ENCODE peak calls at places on chromosomes 12 and 14, in nine cellular contexts. F is pancreas, W is ovary, Q is endodermal cell, A is body of pancreas, I is stomach, P is mesothelial cell of epicardium, Y is A549, T is fibroblast of mammary gland. V is an unnamed sample.

GRCh38 chr12:103751171-103751570 is 89.9 kb downstream of the NT5DC3 start:
- DNase-seq in F (no peak), W (no peak), Q (peak; percentile 81), A (no peak), I (no peak), P (no peak), Y (peak; percentile 23), T (no peak), V (no peak)

GRCh38 chr12:52278530-52278929 is 4.1 kb downstream of the KRT86 start:
- DNase-seq in F (no peak), W (no peak), Q (no peak), A (no peak), I (peak; percentile 22), P (no peak), Y (peak; percentile 57), T (no peak), V (no peak)

GRCh38 chr14:68935761-68936209 is 43.3 kb downstream of the ACTN1 start:
- DNase-seq in F (peak; percentile 74), W (no peak), Q (no peak), A (peak; percentile 83), I (peak; percentile 75), P (no peak), Y (no peak), T (peak; percentile 40), V (no peak)

GRCh38 chr12:1644523-1645438 is 15.8 kb downstream of the WNT5B start:
- DNase-seq in F (peak; percentile 61), W (peak; percentile 82), Q (no peak), A (peak; percentile 82), I (peak; percentile 80), P (no peak), Y (no peak), T (peak; percentile 81), V (no peak)

GRCh38 chr12:122097641-122098364 is 19.2 kb downstream of the MLXIP start:
- DNase-seq in F (peak; percentile 95), W (peak; percentile 58), Q (peak; percentile 90), A (peak; percentile 98), I (peak; percentile 94), P (no peak), Y (peak; percentile 92), T (no peak), V (no peak)

GRCh38 chr12:90741611-90742010 is 213.4 kb downstream of the CCER1 start:
- DNase-seq in F (no peak), W (no peak), Q (no peak), A (no peak), I (no peak), P (no peak), Y (no peak), T (peak; percentile 7), V (no peak)

GRCh38 chr12:88141425-88141773 is 489 bp downstream of the CEP290 start:
- DNase-seq in F (no peak), W (no peak), Q (no peak), A (no peak), I (no peak), P (no peak), Y (no peak), T (no peak), V (no peak)

GRCh38 chr12:101044512-101045074 is 165.4 kb downstream of the SLC5A8 start:
- DNase-seq in F (no peak), W (no peak), Q (no peak), A (no peak), I (no peak), P (no peak), Y (no peak), T (no peak), V (no peak)

GRCh38 chr12:70383484-70383883 is 17.4 kb downstream of the KCNMB4 start:
- DNase-seq in F (no peak), W (no peak), Q (no peak), A (no peak), I (no peak), P (no peak), Y (no peak), T (no peak), V (no peak)

GRCh38 chr14:41586237-41586636 is 20.4 kb upstream of the LRFN5 start:
- DNase-seq in F (no peak), W (no peak), Q (no peak), A (no peak), I (no peak), P (no peak), Y (no peak), T (peak; percentile 12), V (no peak)
- TF ChIP-seq CTCF in F (no peak), W (no peak), Q (no peak), A (no peak), I (no peak), P (no peak), Y (no peak), T (no peak), V (no peak)

DNA sequence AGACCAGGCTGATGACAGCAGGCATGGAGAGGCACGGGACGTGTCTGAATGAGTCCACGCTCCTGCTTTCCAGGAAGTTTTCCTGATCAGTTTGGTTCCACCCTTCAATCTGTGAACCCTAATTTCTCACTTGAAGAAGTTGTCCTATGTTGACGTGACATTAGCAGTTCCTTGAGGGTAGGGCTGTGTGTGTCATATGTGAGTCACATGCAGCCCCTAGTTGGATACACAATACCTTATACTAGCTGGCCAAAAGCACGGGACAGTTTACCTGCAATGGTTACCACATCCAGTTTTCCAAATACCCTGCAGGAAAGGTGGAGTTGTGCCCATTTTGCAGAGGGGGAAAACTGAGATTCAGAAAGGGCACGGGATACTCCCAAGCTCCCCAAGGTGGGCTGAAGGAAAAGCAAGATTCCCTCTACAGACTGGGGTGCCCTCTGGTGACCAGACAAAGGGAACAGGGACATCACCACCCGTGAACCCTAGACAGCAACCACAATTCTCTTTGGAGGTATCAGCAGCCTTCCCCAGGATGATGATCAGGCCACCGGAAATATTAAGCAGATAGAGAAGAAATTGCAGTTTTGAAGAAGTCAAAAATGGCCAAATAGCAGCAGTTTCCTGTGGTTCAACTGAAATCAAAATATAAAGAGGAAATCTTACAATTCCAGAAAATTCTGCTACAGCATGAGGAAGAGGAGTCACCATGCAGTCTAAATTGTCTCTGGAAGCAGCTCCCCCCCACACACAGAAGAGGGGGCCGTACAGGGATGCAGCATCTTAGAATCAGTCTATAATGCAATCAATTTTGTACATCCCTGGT is 194.4 kb downstream of the PHETA1 start:
- DNase-seq in F (no peak), W (no peak), Q (peak; percentile 70), A (no peak), I (no peak), P (no peak), Y (peak; percentile 35), T (no peak), V (no peak)
- TF ChIP-seq CTCF in F (no peak), W (no peak), Q (peak; percentile 61), A (peak; percentile 27), I (no peak), P (no peak), Y (peak; percentile 48), T (peak; percentile 4), V (no peak)

GRCh38 chr14:21989090-21989489 is 315.5 kb upstream of the OR4E1 start:
- DNase-seq in F (no peak), W (no peak), Q (no peak), A (no peak), I (no peak), P (no peak), Y (peak; percentile 29), T (peak; percentile 15), V (no peak)

GRCh38 chr14:21988413-21988812 is 314.8 kb upstream of the OR4E1 start:
- DNase-seq in F (no peak), W (no peak), Q (no peak), A (no peak), I (no peak), P (no peak), Y (no peak), T (no peak), V (no peak)

GRCh38 chr14:21987937-21988336 is 314.3 kb upstream of the OR4E1 start:
- DNase-seq in F (no peak), W (no peak), Q (peak; percentile 68), A (no peak), I (no peak), P (no peak), Y (peak; percentile 70), T (peak; percentile 32), V (no peak)

GRCh38 chr14:21991130-21991529 is 317.5 kb upstream of the OR4E1 start:
- DNase-seq in F (no peak), W (no peak), Q (no peak), A (no peak), I (no peak), P (no peak), Y (no peak), T (no peak), V (no peak)

GRCh38 chr14:21990116-21990515 is 316.5 kb upstream of the OR4E1 start:
- DNase-seq in F (no peak), W (no peak), Q (no peak), A (no peak), I (no peak), P (no peak), Y (peak; percentile 27), T (peak; percentile 5), V (no peak)
- TF ChIP-seq CTCF in F (no peak), W (no peak), Q (peak; percentile 70), A (peak; percentile 12), I (peak; percentile 37), P (peak; percentile 52), Y (peak; percentile 35), T (peak; percentile 38), V (no peak)

DNA sequence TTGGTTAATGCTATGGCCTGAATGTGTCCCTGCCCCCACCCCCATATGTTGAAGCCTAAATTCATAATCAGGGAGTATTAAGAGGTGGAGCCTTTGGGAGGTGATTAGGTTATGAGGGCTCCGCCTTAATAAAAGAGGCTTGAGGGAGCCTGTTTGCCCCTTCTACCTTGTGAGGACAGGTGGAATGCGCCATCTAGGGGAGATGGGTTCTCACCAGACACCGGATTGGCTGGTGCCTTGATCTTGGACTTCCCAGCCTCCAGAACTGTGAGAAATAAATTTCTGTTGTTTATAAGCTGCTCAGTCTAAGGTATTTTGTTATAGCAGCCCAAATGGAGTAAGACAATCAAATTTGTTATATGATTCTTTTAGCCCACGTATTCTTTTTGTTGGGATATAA is 148.3 kb downstream of the PTCSC3 start:
- DNase-seq in F (no peak), W (no peak), Q (no peak), A (no peak), I (no peak), P (no peak), Y (peak; percentile 11), T (no peak), V (no peak)
- TF ChIP-seq CTCF in F (no peak), W (no peak), Q (peak; percentile 53), A (no peak), I (no peak), P (no peak), Y (peak; percentile 14), T (no peak), V (no peak)

GRCh38 chr14:103209054-103209453 is 85.8 kb downstream of the TNFAIP2 start:
- DNase-seq in F (no peak), W (peak; percentile 32), Q (no peak), A (no peak), I (no peak), P (no peak), Y (peak; percentile 14), T (no peak), V (no peak)
- TF ChIP-seq CTCF in F (no peak), W (peak; percentile 24), Q (peak; percentile 54), A (no peak), I (no peak), P (peak; percentile 10), Y (no peak), T (peak; percentile 24), V (no peak)

DNA sequence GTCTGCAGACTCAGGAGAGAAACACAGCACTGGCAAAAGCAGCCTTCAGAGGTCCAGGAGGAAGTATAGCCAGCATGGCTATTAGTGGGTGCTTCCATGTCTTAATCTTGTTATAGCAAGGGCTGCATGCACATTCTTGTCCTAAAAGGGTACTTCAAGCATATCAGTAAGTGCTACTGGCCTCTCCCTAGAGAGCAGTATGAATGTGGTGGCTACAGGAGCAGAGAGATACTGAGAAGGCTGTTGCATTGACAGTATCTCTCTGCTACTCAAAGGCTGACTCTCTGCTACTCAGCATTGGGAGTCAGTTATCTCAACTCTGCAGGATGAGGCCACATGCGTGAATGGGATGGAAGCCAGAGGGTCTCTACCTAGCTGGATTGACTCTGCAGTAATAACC is 2.0 kb downstream of the GARIN6 start:
- DNase-seq in F (no peak), W (no peak), Q (peak; percentile 53), A (no peak), I (no peak), P (no peak), Y (no peak), T (no peak), V (no peak)
- TF ChIP-seq CTCF in F (no peak), W (no peak), Q (peak; percentile 56), A (no peak), I (no peak), P (no peak), Y (no peak), T (no peak), V (no peak)